ENCODE peak calls at places on chromosomes 4 and X, in five cellular contexts. P is Panc1, K is HCT116, B is SK-N-SH, I is stomach. J is an unnamed sample.

GRCh38 chr4:162682651-162683050 is 484.0 kb downstream of the NAF1 start:
- DNase-seq in P (no peak), K (no peak), B (no peak), I (no peak), J (no peak)

GRCh38 chrX:151458824-151459223 is 61.8 kb downstream of the VMA21 start:
- DNase-seq in P (no peak), K (no peak), B (no peak), I (no peak), J (no peak)

GRCh38 chr4:17546222-17546621 is 30.8 kb upstream of the LAP3 start:
- DNase-seq in P (no peak), K (no peak), B (no peak), I (no peak), J (no peak)

GRCh38 chrX:38768079-38768478 is 33.2 kb upstream of the MID1IP1 start:
- DNase-seq in P (peak), K (no peak), B (peak), I (no peak), J (no peak)

GRCh38 chrX:989959-990510 is 222.4 kb downstream of the CRLF2 start:
- DNase-seq in P (peak), K (peak), B (no peak), I (peak), J (no peak)

GRCh38 chr4:7044415-7044930 is 1.3 kb downstream of the TADA2B start:
- DNase-seq in P (no peak), K (no peak), B (no peak), I (no peak), J (no peak)

GRCh38 chr4:150229538-150229937 is 151.3 kb downstream of the DCLK2 start:
- DNase-seq in P (no peak), K (no peak), B (no peak), I (no peak), J (no peak)

GRCh38 chrX:118977424-118977823 is 3.0 kb downstream of the LONRF3 start:
- DNase-seq in P (no peak), K (no peak), B (no peak), I (no peak), J (no peak)

GRCh38 chrX:30219372-30219771 is 4.0 kb downstream of the MAGEB2 start:
- DNase-seq in P (no peak), K (no peak), B (no peak), I (no peak), J (no peak)

GRCh38 chr4:7909966-7910720 is 29.5 kb downstream of the AFAP1 start:
- DNase-seq in P (no peak), K (no peak), B (no peak), I (no peak), J (no peak)

GRCh38 chr4:150358691-150359090 is 223.3 kb upstream of the MAB21L2 start:
- DNase-seq in P (no peak), K (no peak), B (peak), I (no peak), J (no peak)

GRCh38 chrX:108312938-108313337 is 125.3 kb downstream of the COL4A6 start:
- DNase-seq in P (no peak), K (peak), B (no peak), I (peak), J (no peak)

GRCh38 chrX:101485212-101486064 is at the start of gene ARMCX4:
- DNase-seq in P (no peak), K (no peak), B (peak), I (peak), J (no peak)

GRCh38 chrX:97494756-97495372 is 611.2 kb downstream of the RPA4 start:
- DNase-seq in P (no peak), K (no peak), B (no peak), I (no peak), J (no peak)

GRCh38 chr4:186725422-186726149 is 1.9 kb upstream of the FAT1 start:
- DNase-seq in P (peak), K (peak), B (peak), I (peak), J (no peak)

GRCh38 chrX:145820825-145821224 is 3.2 kb downstream of the SLITRK2 start:
- DNase-seq in P (no peak), K (no peak), B (no peak), I (no peak), J (no peak)

GRCh38 chr4:142516686-142517145 is 329.4 kb downstream of the INPP4B start:
- DNase-seq in P (no peak), K (no peak), B (no peak), I (no peak), J (no peak)

GRCh38 chr4:184684491-184685189 is 35.1 kb downstream of the PRIMPOL start:
- DNase-seq in P (no peak), K (no peak), B (no peak), I (peak), J (no peak)

GRCh38 chrX:33211356-33212254 is at the start of gene DMD:
- DNase-seq in P (no peak), K (no peak), B (no peak), I (no peak), J (no peak)

GRCh38 chr4:48748949-48749596 is 31.0 kb downstream of the FRYL start:
- DNase-seq in P (no peak), K (no peak), B (no peak), I (no peak), J (no peak)

GRCh38 chr4:36172650-36173049 is 71.7 kb downstream of the ARAP2 start:
- DNase-seq in P (no peak), K (no peak), B (no peak), I (no peak), J (no peak)

GRCh38 chr4:26206339-26206738 is 114.5 kb upstream of the RBPJ start:
- DNase-seq in P (no peak), K (no peak), B (no peak), I (no peak), J (no peak)

GRCh38 chrX:109374276-109374960 is 107.5 kb downstream of the GUCY2F start:
- DNase-seq in P (no peak), K (no peak), B (no peak), I (no peak), J (no peak)

GRCh38 chr4:8176547-8177399 is 18.2 kb upstream of the ABLIM2 start:
- DNase-seq in P (peak), K (peak), B (peak), I (peak), J (no peak)

GRCh38 chr4:184255361-184255760 is 37.7 kb upstream of the ENPP6 start:
- DNase-seq in P (no peak), K (no peak), B (peak), I (no peak), J (no peak)

GRCh38 chrX:46572295-46572936 is 1.1 kb upstream of the CHST7 start:
- DNase-seq in P (no peak), K (no peak), B (no peak), I (no peak), J (no peak)

DNA sequence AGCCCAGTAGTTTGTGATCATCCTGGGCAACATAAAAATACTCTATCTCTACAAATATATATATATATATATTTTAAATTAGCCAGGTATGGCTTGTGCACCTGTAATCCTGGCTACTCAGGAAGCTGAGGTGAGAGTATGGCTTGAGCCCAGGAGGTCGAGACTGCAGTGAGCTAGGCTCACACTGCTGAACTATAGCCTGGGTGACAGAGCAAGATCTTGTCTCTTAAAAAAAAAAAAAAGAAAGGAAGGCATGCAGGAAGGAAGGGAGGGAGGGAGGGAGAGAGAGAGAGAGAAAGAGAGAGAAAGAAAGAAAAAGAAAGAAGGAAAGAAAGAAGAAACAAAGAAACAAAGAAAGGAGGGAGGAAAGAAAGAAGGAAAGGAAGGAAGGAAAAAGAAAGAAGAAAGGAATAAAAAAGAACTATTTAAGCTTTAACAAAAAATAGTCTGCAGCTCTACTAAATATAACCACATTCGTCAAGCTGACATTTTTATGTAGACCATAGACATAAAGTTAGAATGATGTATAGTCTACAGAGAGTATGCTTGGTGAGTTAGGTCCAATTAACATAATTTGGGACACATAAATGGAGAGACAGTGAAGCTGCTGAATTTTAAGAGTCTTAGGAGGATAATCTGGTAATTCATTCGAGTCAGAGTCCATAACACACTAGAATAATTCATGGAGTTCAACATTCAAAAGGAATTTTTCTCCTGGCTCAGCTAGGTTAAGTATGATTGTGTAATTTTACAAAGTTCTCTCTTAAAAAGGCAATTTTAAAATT is 111.9 kb downstream of the GLRA3 start:
- DNase-seq in P (no peak), K (no peak), B (no peak), I (no peak), J (peak)
- TF ChIP-seq POLR2AphosphoS5 in P (no peak), K (no peak), B (no peak), I (no peak), J (no peak)

GRCh38 chr4:145865274-145865941 is 73.2 kb downstream of the ZNF827 start:
- DNase-seq in P (no peak), K (no peak), B (no peak), I (no peak), J (no peak)

GRCh38 chr4:145871209-145871608 is 67.4 kb downstream of the ZNF827 start:
- DNase-seq in P (no peak), K (no peak), B (no peak), I (no peak), J (no peak)

GRCh38 chr4:145867416-145867815 is 71.2 kb downstream of the ZNF827 start:
- DNase-seq in P (no peak), K (no peak), B (no peak), I (no peak), J (no peak)

GRCh38 chr4:145870155-145871020 is 68.2 kb downstream of the ZNF827 start:
- DNase-seq in P (no peak), K (no peak), B (no peak), I (no peak), J (no peak)

DNA sequence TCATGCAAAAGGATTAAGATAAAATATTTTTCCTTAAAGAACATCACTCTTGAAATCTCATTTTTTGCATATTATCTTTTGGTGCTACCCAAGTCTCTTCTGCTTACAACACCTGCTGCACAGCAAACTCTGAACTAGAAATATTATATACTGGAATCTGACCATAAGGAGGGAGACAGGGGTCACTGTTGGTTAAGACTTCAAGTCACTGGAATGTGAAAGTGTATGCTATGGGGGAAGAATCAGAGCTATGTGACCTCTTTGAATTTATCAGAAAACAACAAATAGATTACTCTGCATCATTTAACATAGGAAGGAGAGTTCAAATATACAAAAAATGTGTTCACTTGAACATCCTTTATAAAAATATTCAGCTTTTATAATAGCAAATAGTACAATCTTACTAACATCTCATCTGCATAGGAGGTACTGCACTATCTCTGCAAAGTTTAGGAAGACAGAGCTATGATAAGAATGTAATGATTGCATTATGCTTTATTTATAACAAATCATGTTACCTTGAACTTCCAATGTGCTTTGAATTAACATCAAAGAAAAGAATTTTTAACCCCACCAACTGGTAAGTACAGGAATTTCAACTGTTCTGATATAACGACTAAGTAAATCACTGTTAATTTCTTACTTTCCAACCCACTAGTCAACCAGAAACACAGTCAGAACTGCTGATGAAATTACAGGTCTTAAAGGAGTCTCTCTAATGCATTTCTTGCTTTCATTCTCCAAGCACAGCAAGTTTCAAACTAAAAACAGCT is 69.8 kb downstream of the ZNF827 start:
- DNase-seq in P (no peak), K (no peak), B (no peak), I (no peak), J (no peak)
- H3K27ac ChIP-seq in P (no peak), K (no peak), B (peak), I (no peak), J (no peak)

GRCh38 chr4:766152-766515 is 59.8 kb downstream of the CPLX1 start:
- DNase-seq in P (no peak), K (no peak), B (no peak), I (no peak), J (no peak)
- TF ChIP-seq POLR2AphosphoS5 in P (no peak), K (peak), B (peak), I (no peak), J (no peak)

GRCh38 chr4:38383646-38384121 is 280.3 kb upstream of the KLF3 start:
- DNase-seq in P (no peak), K (no peak), B (no peak), I (no peak), J (no peak)

GRCh38 chr4:38386011-38386551 is 277.9 kb upstream of the KLF3 start:
- DNase-seq in P (no peak), K (no peak), B (no peak), I (no peak), J (no peak)

GRCh38 chr4:38385286-38386010 is 278.6 kb upstream of the KLF3 start:
- DNase-seq in P (no peak), K (no peak), B (no peak), I (no peak), J (no peak)

GRCh38 chr4:38386654-38387188 is 277.3 kb upstream of the KLF3 start:
- DNase-seq in P (no peak), K (no peak), B (no peak), I (no peak), J (no peak)

GRCh38 chr4:38384962-38385285 is 279.1 kb upstream of the KLF3 start:
- DNase-seq in P (no peak), K (no peak), B (no peak), I (no peak), J (no peak)
- H3K27ac ChIP-seq in P (no peak), K (no peak), B (peak), I (peak), J (peak)

GRCh38 chr4:87414806-87415205 is 7.6 kb upstream of the NUDT9 start:
- DNase-seq in P (no peak), K (no peak), B (no peak), I (no peak), J (no peak)
- TF ChIP-seq POLR2AphosphoS5 in P (no peak), K (no peak), B (no peak), I (no peak), J (no peak)

GRCh38 chr4:128279624-128280225 is 7.9 kb downstream of the PGRMC2 start:
- DNase-seq in P (no peak), K (no peak), B (no peak), I (no peak), J (no peak)

GRCh38 chr4:128271551-128271950 is 16.1 kb downstream of the PGRMC2 start:
- DNase-seq in P (no peak), K (no peak), B (no peak), I (no peak), J (no peak)

GRCh38 chr4:128277856-128278255 is 9.8 kb downstream of the PGRMC2 start:
- DNase-seq in P (no peak), K (no peak), B (no peak), I (no peak), J (no peak)

GRCh38 chr4:128275351-128275750 is 12.3 kb downstream of the PGRMC2 start:
- DNase-seq in P (no peak), K (no peak), B (no peak), I (no peak), J (no peak)
- H3K27ac ChIP-seq in P (no peak), K (no peak), B (peak), I (no peak), J (no peak)

GRCh38 chrX:50768801-50769200 is 45.2 kb downstream of the SHROOM4 start:
- DNase-seq in P (no peak), K (no peak), B (no peak), I (no peak), J (no peak)
- TF ChIP-seq POLR2AphosphoS5 in P (no peak), K (no peak), B (no peak), I (no peak), J (no peak)

GRCh38 chr4:24656906-24657305 is 72.6 kb upstream of the DHX15 start:
- DNase-seq in P (no peak), K (no peak), B (no peak), I (no peak), J (no peak)
- H3K27ac ChIP-seq in P (no peak), K (no peak), B (no peak), I (no peak), J (no peak)